ENCODE peak calls at places on chromosome 6, in six cellular contexts. One of them, this sample, is unnamed. For H3K9me3 and H3K4me1, the result is how much of the 10 kb centered on the place peaks cover.

GRCh38 chr6:153312633-153313032 is 181.6 kb upstream of the RGS17 start:
- DNase-seq in HCT116: peak
- DNase-seq in GM12878: no peak
- DNase-seq in H1: no peak
- DNase-seq in K562: no peak
- DNase-seq in HepG2: peak
- DNase-seq in this sample: peak

GRCh38 chr6:82741996-82742385 is 323.6 kb downstream of the UBE3D start:
- DNase-seq in HCT116: no peak
- DNase-seq in GM12878: no peak
- DNase-seq in H1: no peak
- DNase-seq in K562: no peak
- DNase-seq in HepG2: no peak
- DNase-seq in this sample: no peak

GRCh38 chr6:33123732-33124524 is 48.1 kb downstream of the HLA-DPB1 start:
- DNase-seq in HCT116: peak
- DNase-seq in GM12878: no peak
- DNase-seq in H1: no peak
- DNase-seq in K562: peak
- DNase-seq in HepG2: peak
- DNase-seq in this sample: no peak

GRCh38 chr6:45746046-45746445 is 269.6 kb downstream of the CLIC5 start:
- DNase-seq in HCT116: no peak
- DNase-seq in GM12878: no peak
- DNase-seq in H1: no peak
- DNase-seq in K562: no peak
- DNase-seq in HepG2: no peak
- DNase-seq in this sample: no peak

GRCh38 chr6:3813150-3813780 is 35.9 kb upstream of the FAM50B start:
- DNase-seq in HCT116: no peak
- DNase-seq in GM12878: no peak
- DNase-seq in H1: no peak
- DNase-seq in K562: peak
- DNase-seq in HepG2: peak
- DNase-seq in this sample: no peak

GRCh38 chr6:137043710-137044365 is 927 bp downstream of the IL20RA start:
- DNase-seq in HCT116: no peak
- DNase-seq in GM12878: no peak
- DNase-seq in H1: no peak
- DNase-seq in K562: no peak
- DNase-seq in HepG2: no peak
- DNase-seq in this sample: no peak

GRCh38 chr6:25991785-25992412 is 29.3 kb downstream of the TRIM38 start:
- DNase-seq in HCT116: no peak
- DNase-seq in GM12878: peak
- DNase-seq in H1: peak
- DNase-seq in K562: peak
- DNase-seq in HepG2: peak
- DNase-seq in this sample: no peak

GRCh38 chr6:74942130-74942529 is 263.7 kb downstream of the COL12A1 start:
- DNase-seq in HCT116: no peak
- DNase-seq in GM12878: no peak
- DNase-seq in H1: no peak
- DNase-seq in K562: no peak
- DNase-seq in HepG2: no peak
- DNase-seq in this sample: no peak

GRCh38 chr6:29631860-29632731 is 887 bp downstream of the GABBR1 start:
- DNase-seq in HCT116: no peak
- DNase-seq in GM12878: no peak
- DNase-seq in H1: no peak
- DNase-seq in K562: peak
- DNase-seq in HepG2: no peak
- DNase-seq in this sample: no peak

GRCh38 chr6:101083533-101084172 is 202.5 kb upstream of the ASCC3 start:
- DNase-seq in HCT116: no peak
- DNase-seq in GM12878: no peak
- DNase-seq in H1: no peak
- DNase-seq in K562: no peak
- DNase-seq in HepG2: peak
- DNase-seq in this sample: peak

GRCh38 chr6:43953794-43954310 is 173.4 kb downstream of the MRPL14 start:
- DNase-seq in HCT116: no peak
- DNase-seq in GM12878: no peak
- DNase-seq in H1: peak
- DNase-seq in K562: no peak
- DNase-seq in HepG2: peak
- DNase-seq in this sample: no peak

GRCh38 chr6:27293436-27294152 is 18.5 kb downstream of the POM121L2 start:
- DNase-seq in HCT116: peak
- DNase-seq in GM12878: no peak
- DNase-seq in H1: no peak
- DNase-seq in K562: peak
- DNase-seq in HepG2: peak
- DNase-seq in this sample: no peak

GRCh38 chr6:89237158-89237557 is 20.0 kb upstream of the GABRR1 start:
- DNase-seq in HCT116: no peak
- DNase-seq in GM12878: no peak
- DNase-seq in H1: no peak
- DNase-seq in K562: no peak
- DNase-seq in HepG2: no peak
- DNase-seq in this sample: no peak

GRCh38 chr6:54640911-54641310 is 205.7 kb upstream of the FAM83B start:
- DNase-seq in HCT116: no peak
- DNase-seq in GM12878: no peak
- DNase-seq in H1: no peak
- DNase-seq in K562: no peak
- DNase-seq in HepG2: no peak
- DNase-seq in this sample: no peak

GRCh38 chr6:26249959-26250805 is 114.8 kb upstream of the BTN3A2 start:
- DNase-seq in HCT116: no peak
- DNase-seq in GM12878: peak
- DNase-seq in H1: no peak
- DNase-seq in K562: peak
- DNase-seq in HepG2: peak
- DNase-seq in this sample: no peak

GRCh38 chr6:130065616-130066015 is 47.2 kb downstream of the L3MBTL3 start:
- DNase-seq in HCT116: no peak
- DNase-seq in GM12878: no peak
- DNase-seq in H1: no peak
- DNase-seq in K562: no peak
- DNase-seq in HepG2: no peak
- DNase-seq in this sample: no peak

GRCh38 chr6:107329063-107329462 is 130.3 kb downstream of the PDSS2 start:
- DNase-seq in HCT116: no peak
- DNase-seq in GM12878: no peak
- DNase-seq in H1: no peak
- DNase-seq in K562: no peak
- DNase-seq in HepG2: no peak
- DNase-seq in this sample: no peak

GRCh38 chr6:109308018-109308492 is 74.2 kb downstream of the CD164 start:
- DNase-seq in HCT116: no peak
- DNase-seq in GM12878: no peak
- DNase-seq in H1: no peak
- DNase-seq in K562: peak
- DNase-seq in HepG2: peak
- DNase-seq in this sample: no peak

GRCh38 chr6:108252055-108252454 is 8.8 kb downstream of the SNX3 start:
- DNase-seq in HCT116: no peak
- DNase-seq in GM12878: no peak
- DNase-seq in H1: no peak
- DNase-seq in K562: no peak
- DNase-seq in HepG2: no peak
- DNase-seq in this sample: no peak

GRCh38 chr6:27545271-27546046 is 72.6 kb upstream of the ZNF184 start:
- DNase-seq in HCT116: peak
- DNase-seq in GM12878: peak
- DNase-seq in H1: peak
- DNase-seq in K562: peak
- DNase-seq in HepG2: peak
- DNase-seq in this sample: peak

GRCh38 chr6:119757467-119757866 is 407.9 kb upstream of the MAN1A1 start:
- DNase-seq in HCT116: no peak
- DNase-seq in GM12878: no peak
- DNase-seq in H1: no peak
- DNase-seq in K562: no peak
- DNase-seq in HepG2: no peak
- DNase-seq in this sample: no peak

GRCh38 chr6:110681543-110682459 is 133.5 kb downstream of the CDK19 start:
- DNase-seq in HCT116: no peak
- DNase-seq in GM12878: no peak
- DNase-seq in H1: no peak
- DNase-seq in K562: no peak
- DNase-seq in HepG2: peak
- DNase-seq in this sample: no peak

GRCh38 chr6:137829641-137830083 is 37.4 kb upstream of the TNFAIP3 start:
- DNase-seq in HCT116: no peak
- DNase-seq in GM12878: no peak
- DNase-seq in H1: no peak
- DNase-seq in K562: peak
- DNase-seq in HepG2: no peak
- DNase-seq in this sample: no peak

GRCh38 chr6:132063738-132064137 is 112.6 kb upstream of the CCN2 start:
- DNase-seq in HCT116: peak
- DNase-seq in GM12878: no peak
- DNase-seq in H1: no peak
- DNase-seq in K562: no peak
- DNase-seq in HepG2: peak
- DNase-seq in this sample: no peak

DNA sequence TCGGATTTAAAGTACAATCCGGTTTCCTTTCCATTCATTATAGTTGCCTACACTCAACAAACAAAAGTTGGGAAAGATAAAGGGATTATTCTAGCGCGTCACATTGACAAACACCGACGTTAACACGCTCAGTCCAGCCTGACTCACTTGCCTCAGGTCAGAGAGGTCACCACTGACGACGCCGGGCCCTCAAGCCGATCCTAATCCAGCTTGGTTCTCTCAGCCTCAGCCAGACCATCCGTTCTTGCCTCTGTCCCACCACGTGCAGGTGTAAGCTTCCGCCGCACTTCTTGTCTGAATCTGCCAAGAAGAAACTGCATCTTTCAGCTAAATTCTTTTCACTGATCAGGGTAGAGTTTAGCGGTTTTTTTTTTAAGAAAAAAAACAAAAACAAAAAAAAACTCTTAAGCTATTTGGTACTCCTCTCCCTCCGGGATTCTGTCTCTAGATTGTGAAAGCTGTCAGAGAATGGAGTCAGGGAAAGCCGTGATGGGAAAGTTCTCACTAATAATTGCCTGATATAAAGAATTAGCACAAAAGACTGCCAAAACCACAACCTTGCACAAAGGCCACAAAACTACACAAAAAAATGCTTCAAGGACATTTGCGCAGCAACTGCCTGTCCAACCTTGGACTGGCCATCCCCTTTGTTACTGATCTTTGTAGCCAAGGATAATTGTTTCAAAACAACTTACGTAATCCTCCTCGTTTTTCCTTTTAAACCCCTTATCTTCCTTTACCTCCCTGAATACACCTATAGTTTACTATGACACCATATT is 1.2 kb upstream of the PHF10 start:
- DNase-seq in HCT116: no peak
- DNase-seq in GM12878: no peak
- DNase-seq in H1: no peak
- DNase-seq in K562: peak
- DNase-seq in HepG2: peak
- DNase-seq in this sample: no peak
- TF ChIP-seq ZNF274 in HCT116: no peak
- TF ChIP-seq ZNF274 in GM12878: no peak
- TF ChIP-seq ZNF274 in H1: no peak
- TF ChIP-seq ZNF274 in K562: no peak
- TF ChIP-seq ZNF274 in HepG2: no peak
- TF ChIP-seq ZNF274 in this sample: no peak

GRCh38 chr6:88232753-88233152 is 66.6 kb upstream of the CNR1 start:
- DNase-seq in HCT116: no peak
- DNase-seq in GM12878: no peak
- DNase-seq in H1: no peak
- DNase-seq in K562: no peak
- DNase-seq in HepG2: no peak
- DNase-seq in this sample: no peak
- H3K9me3 ChIP-seq in HCT116: under half
- H3K9me3 ChIP-seq in GM12878: under half
- H3K9me3 ChIP-seq in H1: under half
- H3K9me3 ChIP-seq in K562: under half
- H3K9me3 ChIP-seq in HepG2: under half
- H3K9me3 ChIP-seq in this sample: under half

GRCh38 chr6:41939091-41939847 is 2.3 kb downstream of the CCND3 start:
- DNase-seq in HCT116: no peak
- DNase-seq in GM12878: no peak
- DNase-seq in H1: no peak
- DNase-seq in K562: peak
- DNase-seq in HepG2: no peak
- DNase-seq in this sample: no peak
- H3K4me1 ChIP-seq in HCT116: under half
- H3K4me1 ChIP-seq in GM12878: under half
- H3K4me1 ChIP-seq in H1: under half
- H3K4me1 ChIP-seq in K562: half or more
- H3K4me1 ChIP-seq in HepG2: under half
- H3K4me1 ChIP-seq in this sample: under half

GRCh38 chr6:111894272-111894671 is 21.0 kb upstream of the FYN start:
- DNase-seq in HCT116: no peak
- DNase-seq in GM12878: no peak
- DNase-seq in H1: no peak
- DNase-seq in K562: no peak
- DNase-seq in HepG2: no peak
- DNase-seq in this sample: no peak
- TF ChIP-seq ZNF274 in HCT116: no peak
- TF ChIP-seq ZNF274 in GM12878: no peak
- TF ChIP-seq ZNF274 in H1: no peak
- TF ChIP-seq ZNF274 in K562: no peak
- TF ChIP-seq ZNF274 in HepG2: no peak
- TF ChIP-seq ZNF274 in this sample: no peak

DNA sequence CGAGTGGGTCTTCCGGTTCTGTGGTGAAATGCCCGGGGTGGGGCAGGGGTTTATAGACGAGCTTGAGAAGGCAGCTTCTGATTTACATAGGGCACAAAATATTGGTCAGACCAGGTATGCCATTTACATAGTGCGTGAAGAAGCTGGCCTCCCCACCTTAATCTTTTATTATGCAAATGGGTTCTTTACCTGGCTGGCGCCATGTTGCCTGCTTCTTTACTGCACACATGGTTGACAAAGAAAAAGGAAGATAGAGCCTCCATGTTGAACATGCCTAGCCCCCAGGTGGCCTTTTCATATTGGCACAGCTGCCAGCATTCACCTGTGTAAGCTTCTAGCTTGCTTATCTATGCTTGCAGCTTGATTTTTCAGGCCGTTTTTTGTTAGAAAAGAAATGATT is 276.2 kb downstream of the PHACTR1 start:
- DNase-seq in HCT116: no peak
- DNase-seq in GM12878: no peak
- DNase-seq in H1: no peak
- DNase-seq in K562: no peak
- DNase-seq in HepG2: no peak
- DNase-seq in this sample: no peak
- H3K9me3 ChIP-seq in HCT116: under half
- H3K9me3 ChIP-seq in GM12878: under half
- H3K9me3 ChIP-seq in H1: under half
- H3K9me3 ChIP-seq in K562: under half
- H3K9me3 ChIP-seq in HepG2: under half
- H3K9me3 ChIP-seq in this sample: under half

GRCh38 chr6:41049548-41049947 is 3.5 kb upstream of the APOBEC2 start:
- DNase-seq in HCT116: no peak
- DNase-seq in GM12878: no peak
- DNase-seq in H1: no peak
- DNase-seq in K562: no peak
- DNase-seq in HepG2: no peak
- DNase-seq in this sample: no peak
- H3K4me1 ChIP-seq in HCT116: under half
- H3K4me1 ChIP-seq in GM12878: under half
- H3K4me1 ChIP-seq in H1: under half
- H3K4me1 ChIP-seq in K562: under half
- H3K4me1 ChIP-seq in HepG2: half or more
- H3K4me1 ChIP-seq in this sample: under half